ENCODE peak calls at places on chromosomes 12 and 14, in ten cellular contexts. T is AG20443; V is GM13977; A is amygdala; F is activated CD4-positive, alpha-beta T cell treated with anti-CD3 and anti-CD28 coated beads for 48 hours; B is stimulated activated CD8-positive, alpha-beta memory T cell treated with anti-CD3 and anti-CD28 coated beads, Interleukin-7, amount 100 ng/mL, for 48 hours; U is SIG-M5; I is Calu3; P is foreskin keratinocyte; L is DMS 273 treated with DMSO at 0.1 percent for 48 hours. J is an unnamed sample.

GRCh38 chr14:71532349-71532748 is 399.9 kb upstream of the RGS6 start:
- DNase-seq in F (no peak), B (no peak), L (no peak), U (no peak), V (no peak), A (no peak), P (no peak), I (no peak), T (peak; percentile 63), J (no peak)

GRCh38 chr12:122870867-122871664 is 24.9 kb downstream of the VPS37B start:
- DNase-seq in V (no peak), A (peak; percentile 35), L (no peak), U (no peak), T (peak; percentile 58), B (no peak), P (no peak), F (no peak), I (no peak), J (no peak)

GRCh38 chr12:31958601-31959000 is 614 bp upstream of the RESF1 start:
- DNase-seq in B (no peak), L (no peak), T (no peak), F (no peak), A (no peak), I (no peak), V (no peak), U (no peak), P (no peak), J (no peak)

GRCh38 chr14:35492569-35493014 is 41.4 kb upstream of the INSM2 start:
- DNase-seq in A (no peak), U (no peak), I (no peak), B (no peak), P (no peak), V (no peak), L (no peak), T (no peak), F (no peak), J (no peak)

GRCh38 chr14:100424504-100425453 is 101.6 kb downstream of the SLC25A47 start:
- DNase-seq in I (peak; percentile 28), V (no peak), F (no peak), P (no peak), T (no peak), U (no peak), A (no peak), B (no peak), L (no peak), J (peak; percentile 38)

GRCh38 chr14:23577710-23578392 is 739 bp downstream of the JPH4 start:
- DNase-seq in F (no peak), I (no peak), P (no peak), B (no peak), T (no peak), L (no peak), U (no peak), A (no peak), V (peak; percentile 78), J (no peak)

GRCh38 chr12:104083769-104084475 is 19.6 kb downstream of the HCFC2 start:
- DNase-seq in P (no peak), A (no peak), B (peak; percentile 10), F (peak; percentile 68), I (no peak), V (peak; percentile 55), U (no peak), T (no peak), L (no peak), J (no peak)

GRCh38 chr14:52759145-52759544 is 29.2 kb downstream of the STYX start:
- DNase-seq in L (no peak), P (no peak), A (no peak), B (no peak), I (no peak), T (no peak), U (no peak), F (no peak), V (no peak), J (no peak)

GRCh38 chr12:42192258-42192657 is 45.8 kb downstream of the YAF2 start:
- DNase-seq in U (no peak), B (no peak), T (no peak), L (no peak), I (no peak), F (no peak), P (no peak), A (no peak), V (no peak), J (no peak)

GRCh38 chr12:20409639-20410038 is 41.3 kb downstream of the PDE3A start:
- DNase-seq in B (no peak), V (no peak), U (no peak), T (no peak), F (no peak), P (no peak), I (no peak), A (no peak), L (no peak), J (no peak)

J was measured in HL-60.